ENCODE peak calls at places on chromosomes 11 and 22, in ten cellular contexts. One of them, this sample, is unnamed.

GRCh38 chr11:8756201-8756600 is 73.6 kb downstream of the RPL27A start:
- DNase-seq in PC-3: no peak
- DNase-seq in SK-N-SH: no peak
- DNase-seq in pancreas: peak; percentile 38
- DNase-seq in A673: no peak
- DNase-seq in upper lobe of right lung: no peak
- DNase-seq in HL-60: no peak
- DNase-seq in breast epithelium: no peak
- DNase-seq in HCT116: no peak
- DNase-seq in IMR-90: peak; percentile 78
- DNase-seq in this sample: no peak

GRCh38 chr11:68074584-68075352 is 35.9 kb downstream of the TCIRG1 start:
- DNase-seq in pancreas: no peak
- DNase-seq in IMR-90: no peak
- DNase-seq in HCT116: no peak
- DNase-seq in breast epithelium: no peak
- DNase-seq in PC-3: no peak
- DNase-seq in upper lobe of right lung: no peak
- DNase-seq in HL-60: no peak
- DNase-seq in SK-N-SH: no peak
- DNase-seq in A673: no peak
- DNase-seq in this sample: no peak

GRCh38 chr11:46246514-46246913 is 30.9 kb upstream of the CREB3L1 start:
- DNase-seq in HCT116: no peak
- DNase-seq in SK-N-SH: no peak
- DNase-seq in A673: no peak
- DNase-seq in IMR-90: peak; percentile 47
- DNase-seq in pancreas: no peak
- DNase-seq in breast epithelium: no peak
- DNase-seq in PC-3: no peak
- DNase-seq in upper lobe of right lung: no peak
- DNase-seq in HL-60: no peak
- DNase-seq in this sample: no peak

GRCh38 chr11:11028017-11028692 is 170.3 kb upstream of the ZBED5 start:
- DNase-seq in pancreas: peak; percentile 32
- DNase-seq in SK-N-SH: peak; percentile 27
- DNase-seq in A673: peak; percentile 66
- DNase-seq in HCT116: peak; percentile 47
- DNase-seq in IMR-90: peak; percentile 44
- DNase-seq in HL-60: peak; percentile 12
- DNase-seq in PC-3: peak; percentile 73
- DNase-seq in upper lobe of right lung: peak; percentile 83
- DNase-seq in breast epithelium: peak; percentile 62
- DNase-seq in this sample: no peak

GRCh38 chr22:39518996-39519680 is 1.2 kb upstream of the ATF4 start:
- DNase-seq in upper lobe of right lung: no peak
- DNase-seq in IMR-90: peak; percentile 48
- DNase-seq in SK-N-SH: peak; percentile 47
- DNase-seq in pancreas: peak; percentile 29
- DNase-seq in breast epithelium: no peak
- DNase-seq in HL-60: no peak
- DNase-seq in PC-3: peak; percentile 33
- DNase-seq in HCT116: no peak
- DNase-seq in A673: peak; percentile 62
- DNase-seq in this sample: no peak

GRCh38 chr11:112085822-112086421 is 634 bp downstream of the TIMM8B start:
- DNase-seq in A673: peak; percentile 36
- DNase-seq in upper lobe of right lung: no peak
- DNase-seq in breast epithelium: no peak
- DNase-seq in SK-N-SH: peak; percentile 55
- DNase-seq in PC-3: peak; percentile 25
- DNase-seq in IMR-90: peak; percentile 17
- DNase-seq in pancreas: no peak
- DNase-seq in HL-60: no peak
- DNase-seq in HCT116: no peak
- DNase-seq in this sample: no peak

GRCh38 chr11:88086297-88086696 is 88.9 kb downstream of the RAB38 start:
- DNase-seq in upper lobe of right lung: no peak
- DNase-seq in A673: no peak
- DNase-seq in IMR-90: no peak
- DNase-seq in HL-60: no peak
- DNase-seq in SK-N-SH: no peak
- DNase-seq in breast epithelium: no peak
- DNase-seq in pancreas: no peak
- DNase-seq in HCT116: no peak
- DNase-seq in PC-3: no peak
- DNase-seq in this sample: no peak

GRCh38 chr11:25860677-25861445 is 471.1 kb upstream of the ANO3 start:
- DNase-seq in IMR-90: peak; percentile 15
- DNase-seq in pancreas: no peak
- DNase-seq in SK-N-SH: no peak
- DNase-seq in breast epithelium: no peak
- DNase-seq in HCT116: no peak
- DNase-seq in A673: peak; percentile 21
- DNase-seq in HL-60: no peak
- DNase-seq in PC-3: no peak
- DNase-seq in upper lobe of right lung: no peak
- DNase-seq in this sample: no peak

GRCh38 chr11:3058753-3059664 is 1.8 kb upstream of the CARS1 start:
- DNase-seq in PC-3: peak; percentile 83
- DNase-seq in breast epithelium: no peak
- DNase-seq in HCT116: no peak
- DNase-seq in A673: no peak
- DNase-seq in upper lobe of right lung: no peak
- DNase-seq in IMR-90: peak; percentile 92
- DNase-seq in HL-60: no peak
- DNase-seq in SK-N-SH: no peak
- DNase-seq in pancreas: no peak
- DNase-seq in this sample: peak; percentile 56

GRCh38 chr11:3052567-3052966 is 4.7 kb downstream of the CARS1 start:
- DNase-seq in pancreas: no peak
- DNase-seq in breast epithelium: no peak
- DNase-seq in HL-60: no peak
- DNase-seq in A673: no peak
- DNase-seq in PC-3: no peak
- DNase-seq in HCT116: no peak
- DNase-seq in IMR-90: no peak
- DNase-seq in SK-N-SH: no peak
- DNase-seq in upper lobe of right lung: no peak
- DNase-seq in this sample: no peak

GRCh38 chr11:3057069-3057963 is at the start of gene CARS1:
- DNase-seq in A673: peak; percentile 96
- DNase-seq in SK-N-SH: peak; percentile 97
- DNase-seq in HCT116: peak; percentile 78
- DNase-seq in pancreas: peak; percentile 90
- DNase-seq in HL-60: peak; percentile 78
- DNase-seq in breast epithelium: peak; percentile 92
- DNase-seq in PC-3: peak; percentile 92
- DNase-seq in IMR-90: peak; percentile 93
- DNase-seq in upper lobe of right lung: peak; percentile 98
- DNase-seq in this sample: peak; percentile 59

GRCh38 chr11:3056296-3057068 is 741 bp downstream of the CARS1 start:
- DNase-seq in HL-60: no peak
- DNase-seq in pancreas: no peak
- DNase-seq in breast epithelium: no peak
- DNase-seq in PC-3: peak; percentile 14
- DNase-seq in SK-N-SH: peak; percentile 46
- DNase-seq in A673: no peak
- DNase-seq in IMR-90: no peak
- DNase-seq in upper lobe of right lung: no peak
- DNase-seq in HCT116: no peak
- DNase-seq in this sample: no peak

GRCh38 chr11:3055881-3056280 is 1.3 kb downstream of the CARS1 start:
- DNase-seq in breast epithelium: no peak
- DNase-seq in upper lobe of right lung: no peak
- DNase-seq in pancreas: no peak
- DNase-seq in PC-3: no peak
- DNase-seq in IMR-90: no peak
- DNase-seq in HL-60: no peak
- DNase-seq in A673: no peak
- DNase-seq in SK-N-SH: no peak
- DNase-seq in HCT116: no peak
- DNase-seq in this sample: no peak
- H3K27ac ChIP-seq in breast epithelium: no peak overlapping the region
- H3K27ac ChIP-seq in upper lobe of right lung: no peak overlapping the region
- H3K27ac ChIP-seq in pancreas: no peak overlapping the region
- H3K27ac ChIP-seq in PC-3: no peak overlapping the region
- H3K27ac ChIP-seq in IMR-90: no peak overlapping the region
- H3K27ac ChIP-seq in HL-60: no peak overlapping the region
- H3K27ac ChIP-seq in A673: peak overlapping the region; percentile 99
- H3K27ac ChIP-seq in SK-N-SH: peak overlapping the region; percentile 84
- H3K27ac ChIP-seq in HCT116: peak overlapping the region; percentile 82
- H3K27ac ChIP-seq in this sample: peak overlapping the region; percentile 78

GRCh38 chr11:64367931-64368672 is 9.1 kb downstream of the RPS6KA4 start:
- DNase-seq in IMR-90: no peak
- DNase-seq in HCT116: no peak
- DNase-seq in pancreas: no peak
- DNase-seq in upper lobe of right lung: no peak
- DNase-seq in breast epithelium: no peak
- DNase-seq in PC-3: no peak
- DNase-seq in A673: no peak
- DNase-seq in HL-60: no peak
- DNase-seq in SK-N-SH: no peak
- DNase-seq in this sample: no peak
- H3K27ac ChIP-seq in IMR-90: no peak overlapping the region
- H3K27ac ChIP-seq in HCT116: no peak overlapping the region
- H3K27ac ChIP-seq in pancreas: no peak overlapping the region
- H3K27ac ChIP-seq in upper lobe of right lung: no peak overlapping the region
- H3K27ac ChIP-seq in breast epithelium: no peak overlapping the region
- H3K27ac ChIP-seq in PC-3: no peak overlapping the region
- H3K27ac ChIP-seq in A673: no peak overlapping the region
- H3K27ac ChIP-seq in HL-60: no peak overlapping the region
- H3K27ac ChIP-seq in SK-N-SH: no peak overlapping the region
- H3K27ac ChIP-seq in this sample: no peak overlapping the region

GRCh38 chr11:114257621-114258558 is 38.3 kb upstream of the NNMT start:
- DNase-seq in pancreas: no peak
- DNase-seq in IMR-90: no peak
- DNase-seq in A673: no peak
- DNase-seq in SK-N-SH: peak; percentile 81
- DNase-seq in upper lobe of right lung: peak; percentile 74
- DNase-seq in breast epithelium: peak; percentile 66
- DNase-seq in HL-60: no peak
- DNase-seq in PC-3: no peak
- DNase-seq in HCT116: no peak
- DNase-seq in this sample: no peak

GRCh38 chr11:114256176-114256897 is 39.9 kb upstream of the NNMT start:
- DNase-seq in HL-60: no peak
- DNase-seq in pancreas: no peak
- DNase-seq in A673: no peak
- DNase-seq in PC-3: no peak
- DNase-seq in upper lobe of right lung: no peak
- DNase-seq in IMR-90: no peak
- DNase-seq in breast epithelium: no peak
- DNase-seq in HCT116: no peak
- DNase-seq in SK-N-SH: no peak
- DNase-seq in this sample: no peak

GRCh38 chr11:114258696-114259095 is 37.5 kb upstream of the NNMT start:
- DNase-seq in breast epithelium: no peak
- DNase-seq in upper lobe of right lung: no peak
- DNase-seq in IMR-90: no peak
- DNase-seq in HCT116: no peak
- DNase-seq in PC-3: no peak
- DNase-seq in A673: no peak
- DNase-seq in SK-N-SH: no peak
- DNase-seq in pancreas: no peak
- DNase-seq in HL-60: no peak
- DNase-seq in this sample: no peak

GRCh38 chr11:114255289-114255688 is 40.9 kb upstream of the NNMT start:
- DNase-seq in breast epithelium: no peak
- DNase-seq in IMR-90: no peak
- DNase-seq in A673: no peak
- DNase-seq in PC-3: no peak
- DNase-seq in pancreas: no peak
- DNase-seq in upper lobe of right lung: no peak
- DNase-seq in HL-60: no peak
- DNase-seq in HCT116: no peak
- DNase-seq in SK-N-SH: no peak
- DNase-seq in this sample: no peak

DNA sequence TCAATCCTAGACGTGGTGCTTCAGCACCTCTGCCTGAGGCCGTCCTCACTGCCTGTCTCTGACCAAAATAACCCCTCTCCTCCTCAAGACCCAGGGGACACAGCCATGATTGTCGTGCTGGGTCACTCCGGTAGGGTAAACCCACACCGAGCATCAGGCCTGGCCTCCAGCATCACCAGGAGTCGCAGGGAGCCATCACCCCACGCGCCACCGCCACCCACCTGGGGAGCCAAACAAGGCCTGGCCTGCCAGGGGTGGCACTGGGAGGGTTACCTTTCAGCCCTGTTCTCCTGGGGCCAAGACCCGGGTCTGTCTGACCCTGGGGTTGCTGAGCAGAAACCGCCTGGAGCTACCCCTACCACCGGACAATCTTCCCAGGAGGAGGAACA is 39.3 kb upstream of the NNMT start:
- DNase-seq in HCT116: no peak
- DNase-seq in A673: no peak
- DNase-seq in PC-3: no peak
- DNase-seq in IMR-90: no peak
- DNase-seq in pancreas: no peak
- DNase-seq in HL-60: no peak
- DNase-seq in SK-N-SH: no peak
- DNase-seq in breast epithelium: no peak
- DNase-seq in upper lobe of right lung: no peak
- DNase-seq in this sample: no peak
- H3K27ac ChIP-seq in HCT116: no peak overlapping the region
- H3K27ac ChIP-seq in A673: no peak overlapping the region
- H3K27ac ChIP-seq in PC-3: no peak overlapping the region
- H3K27ac ChIP-seq in IMR-90: no peak overlapping the region
- H3K27ac ChIP-seq in pancreas: no peak overlapping the region
- H3K27ac ChIP-seq in HL-60: no peak overlapping the region
- H3K27ac ChIP-seq in SK-N-SH: no peak overlapping the region
- H3K27ac ChIP-seq in breast epithelium: peak overlapping the region; percentile 79
- H3K27ac ChIP-seq in upper lobe of right lung: peak overlapping the region; percentile 55
- H3K27ac ChIP-seq in this sample: no peak overlapping the region

GRCh38 chr11:69791266-69791665 is 16.1 kb upstream of the FGF4 start:
- DNase-seq in pancreas: no peak
- DNase-seq in PC-3: peak; percentile 89
- DNase-seq in A673: no peak
- DNase-seq in upper lobe of right lung: no peak
- DNase-seq in HL-60: no peak
- DNase-seq in HCT116: no peak
- DNase-seq in SK-N-SH: no peak
- DNase-seq in IMR-90: peak; percentile 61
- DNase-seq in breast epithelium: no peak
- DNase-seq in this sample: no peak
- H3K27ac ChIP-seq in pancreas: no peak overlapping the region
- H3K27ac ChIP-seq in PC-3: peak overlapping the region; percentile 66
- H3K27ac ChIP-seq in A673: no peak overlapping the region
- H3K27ac ChIP-seq in upper lobe of right lung: no peak overlapping the region
- H3K27ac ChIP-seq in HL-60: no peak overlapping the region
- H3K27ac ChIP-seq in HCT116: no peak overlapping the region
- H3K27ac ChIP-seq in SK-N-SH: no peak overlapping the region
- H3K27ac ChIP-seq in IMR-90: no peak overlapping the region
- H3K27ac ChIP-seq in breast epithelium: no peak overlapping the region
- H3K27ac ChIP-seq in this sample: no peak overlapping the region

GRCh38 chr22:28025866-28026575 is 107.0 kb upstream of the PITPNB start:
- DNase-seq in IMR-90: no peak
- DNase-seq in HCT116: no peak
- DNase-seq in SK-N-SH: peak; percentile 4
- DNase-seq in upper lobe of right lung: peak; percentile 41
- DNase-seq in pancreas: no peak
- DNase-seq in PC-3: no peak
- DNase-seq in breast epithelium: no peak
- DNase-seq in HL-60: no peak
- DNase-seq in A673: no peak
- DNase-seq in this sample: no peak
- H3K27ac ChIP-seq in IMR-90: no peak overlapping the region
- H3K27ac ChIP-seq in HCT116: no peak overlapping the region
- H3K27ac ChIP-seq in SK-N-SH: peak overlapping the region; percentile 92
- H3K27ac ChIP-seq in upper lobe of right lung: no peak overlapping the region
- H3K27ac ChIP-seq in pancreas: no peak overlapping the region
- H3K27ac ChIP-seq in PC-3: no peak overlapping the region
- H3K27ac ChIP-seq in breast epithelium: no peak overlapping the region
- H3K27ac ChIP-seq in HL-60: no peak overlapping the region
- H3K27ac ChIP-seq in A673: no peak overlapping the region
- H3K27ac ChIP-seq in this sample: no peak overlapping the region